ENCODE peak calls at places on chromosomes 11 and 22, in seven cellular contexts. F is keratinocyte, J is HepG2, X is ovary, L is psoas muscle, G is upper lobe of right lung, S is HCT116. T is an unnamed sample. For H3K4me1, the result is how much of the 10 kb centered on the place peaks cover.

GRCh38 chr11:84899740-84900139 is 727.4 kb downstream of the DLG2 start:
- DNase-seq in F (no peak), X (no peak), J (peak), G (no peak), S (peak), L (no peak), T (no peak)

GRCh38 chr22:23150762-23151161 is 5.5 kb downstream of the RAB36 start:
- DNase-seq in J (no peak), F (no peak), L (no peak), G (no peak), S (no peak), X (no peak), T (no peak)

GRCh38 chr11:17894929-17895658 is 117.8 kb downstream of the SERGEF start:
- DNase-seq in F (no peak), X (no peak), J (no peak), S (no peak), G (no peak), L (no peak), T (peak)

GRCh38 chr11:103875855-103876510 is 160.5 kb upstream of the DDI1 start:
- DNase-seq in X (no peak), L (no peak), F (no peak), G (no peak), J (no peak), S (no peak), T (no peak)

GRCh38 chr22:23831781-23832180 is 7.0 kb downstream of the DERL3 start:
- DNase-seq in F (no peak), J (no peak), X (no peak), L (no peak), S (no peak), G (peak), T (no peak)

GRCh38 chr11:128494418-128495332 is 92.7 kb downstream of the ETS1 start:
- DNase-seq in J (no peak), S (no peak), F (no peak), X (no peak), G (no peak), L (no peak), T (no peak)

GRCh38 chr11:59187020-59187419 is 15.1 kb downstream of the DTX4 start:
- DNase-seq in G (no peak), J (no peak), L (no peak), F (no peak), X (no peak), S (no peak), T (no peak)

GRCh38 chr11:3077846-3078440 is 20.7 kb upstream of the CARS1 start:
- DNase-seq in G (no peak), S (no peak), X (no peak), J (no peak), F (no peak), L (no peak), T (no peak)

GRCh38 chr11:20451568-20451967 is 64.1 kb downstream of the PRMT3 start:
- DNase-seq in S (no peak), L (no peak), G (no peak), F (no peak), X (no peak), J (no peak), T (no peak)

GRCh38 chr11:48172818-48173609 is 43.6 kb upstream of the OR4B1 start:
- DNase-seq in F (no peak), G (peak), X (peak), J (peak), L (peak), S (peak), T (peak)

GRCh38 chr11:27870985-27871485 is 170.8 kb upstream of the BDNF start:
- DNase-seq in X (no peak), F (no peak), L (no peak), G (no peak), J (no peak), S (no peak), T (no peak)

GRCh38 chr22:20056161-20056560 is 23.9 kb upstream of the DGCR8 start:
- DNase-seq in L (no peak), J (no peak), G (no peak), F (no peak), S (no peak), X (no peak), T (no peak)

GRCh38 chr11:96154802-96155520 is 188.0 kb downstream of the MAML2 start:
- DNase-seq in J (no peak), X (peak), G (no peak), S (no peak), L (no peak), F (no peak), T (no peak)
- H3K4me1 ChIP-seq in J (half or more), X (under half), G (under half), S (under half), L (under half), F (under half), T (half or more)

DNA sequence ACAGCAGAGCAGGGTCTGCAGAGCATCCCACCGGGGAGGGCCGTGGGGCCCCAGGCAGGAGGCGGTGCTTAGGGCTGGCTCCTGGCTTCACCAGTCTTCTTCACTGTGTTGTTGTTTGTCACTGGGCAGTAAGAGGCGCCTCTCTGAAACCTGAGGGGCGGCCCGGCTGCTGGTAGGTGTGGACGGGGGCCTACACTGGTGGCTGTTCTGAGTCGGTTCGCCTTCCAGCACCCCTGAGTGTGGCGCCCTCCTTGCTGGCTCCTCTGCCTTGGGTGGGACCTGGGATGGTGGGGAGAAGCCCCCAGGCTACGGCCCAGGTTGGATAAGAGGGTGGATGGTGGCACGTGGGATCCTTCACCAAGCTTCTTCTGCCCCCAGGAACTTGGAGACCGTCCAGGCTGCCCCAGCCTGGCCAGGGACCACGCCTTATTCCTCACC is 10.4 kb upstream of the GRAMD4 start:
- DNase-seq in S (no peak), J (no peak), X (no peak), F (no peak), L (no peak), G (no peak), T (no peak)
- H3K27ac ChIP-seq in S (no peak), J (peak), X (no peak), F (no peak), L (no peak), G (no peak), T (no peak)

GRCh38 chr22:33564683-33565082 is 355.6 kb downstream of the LARGE1 start:
- DNase-seq in X (no peak), F (no peak), J (no peak), L (no peak), G (no peak), S (no peak), T (no peak)

GRCh38 chr22:33562484-33562883 is 357.8 kb downstream of the LARGE1 start:
- DNase-seq in L (no peak), F (no peak), S (no peak), G (no peak), J (no peak), X (no peak), T (no peak)

GRCh38 chr22:33565580-33565995 is 354.7 kb downstream of the LARGE1 start:
- DNase-seq in J (no peak), S (no peak), L (no peak), G (no peak), F (no peak), X (no peak), T (no peak)

GRCh38 chr22:33561149-33561807 is 359.0 kb downstream of the LARGE1 start:
- DNase-seq in L (no peak), J (peak), X (no peak), S (no peak), F (no peak), G (no peak), T (no peak)

DNA sequence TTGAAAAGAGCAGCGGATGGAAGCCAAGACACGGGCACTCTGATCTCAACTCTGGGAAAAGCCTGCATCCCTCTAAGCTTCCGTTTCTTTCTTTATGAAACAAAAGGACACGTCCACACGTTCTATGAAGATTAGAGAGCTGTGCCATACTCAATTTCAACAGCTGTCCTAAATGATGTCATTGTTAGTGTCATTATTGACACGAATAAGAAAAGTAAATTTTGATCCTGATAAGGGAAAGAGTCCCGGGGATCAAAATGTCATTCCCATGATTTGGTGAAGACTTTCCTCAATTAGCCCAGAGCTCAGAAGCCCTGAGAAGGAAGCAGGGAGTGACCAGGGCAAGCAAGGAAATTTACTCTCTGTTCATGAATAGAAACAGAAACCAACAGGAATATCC is 356.7 kb downstream of the LARGE1 start:
- DNase-seq in J (no peak), X (no peak), L (no peak), S (no peak), F (no peak), G (no peak), T (no peak)
- TF ChIP-seq CTCF in J (no peak), X (no peak), L (no peak), S (no peak), F (no peak), G (no peak), T (no peak)

GRCh38 chr11:117296881-117297280 is 5.7 kb downstream of the BACE1-AS start:
- DNase-seq in F (no peak), L (no peak), G (no peak), J (no peak), X (no peak), S (no peak), T (no peak)

GRCh38 chr11:117289795-117290194 is 1.4 kb upstream of the BACE1-AS start:
- DNase-seq in G (no peak), S (no peak), X (no peak), F (no peak), L (no peak), J (no peak), T (no peak)

GRCh38 chr11:117290809-117291396 is at the start of gene BACE1-AS:
- DNase-seq in G (no peak), F (no peak), L (no peak), X (no peak), S (no peak), J (no peak), T (no peak)

GRCh38 chr11:117295438-117296137 is 4.4 kb downstream of the BACE1-AS start:
- DNase-seq in F (no peak), J (no peak), G (no peak), S (no peak), L (no peak), X (no peak), T (no peak)

GRCh38 chr11:117292616-117293015 is 1.5 kb downstream of the BACE1-AS start:
- DNase-seq in J (no peak), X (no peak), L (no peak), S (no peak), F (no peak), G (no peak), T (no peak)
- H3K4me1 ChIP-seq in J (under half), X (under half), L (under half), S (under half), F (under half), G (under half), T (under half)

GRCh38 chr11:73375830-73376167 is 400 bp upstream of the RELT start:
- DNase-seq in S (no peak), L (no peak), G (no peak), F (no peak), X (no peak), J (no peak), T (no peak)
- H3K27ac ChIP-seq in S (peak), L (peak), G (peak), F (peak), X (peak), J (no peak), T (peak)

GRCh38 chr11:9060700-9061111 is 30.7 kb downstream of the SCUBE2 start:
- DNase-seq in L (no peak), S (no peak), G (no peak), F (no peak), J (peak), X (no peak), T (no peak)
- TF ChIP-seq CTCF in L (no peak), S (peak), G (no peak), F (peak), J (peak), X (no peak), T (no peak)

T was measured in heart right ventricle.